ENCODE peak calls at places on chromosomes 3 and 15, in eight cellular contexts. P, F, D, J, Z, R, E and B are unnamed samples.

GRCh38 chr3:159322322-159322939 is 520.6 kb downstream of the MFSD1 start:
- DNase-seq in P (peak; percentile 46), F (no peak), D (peak; percentile 62), J (no peak), Z (peak; percentile 38), R (no peak), E (peak; percentile 62), B (peak; percentile 20)

GRCh38 chr3:196440041-196440537 is 7.9 kb upstream of the UBXN7 start:
- DNase-seq in P (peak; percentile 89), F (no peak), D (no peak), J (no peak), Z (peak; percentile 36), R (no peak), E (peak; percentile 62), B (peak; percentile 87)

GRCh38 chr15:66772604-66772966 is 70.5 kb downstream of the SMAD6 start:
- DNase-seq in P (no peak), F (no peak), D (no peak), J (no peak), Z (no peak), R (no peak), E (no peak), B (no peak)

GRCh38 chr3:187998611-187999010 is 155.3 kb upstream of the LPP start:
- DNase-seq in P (no peak), F (no peak), D (no peak), J (no peak), Z (no peak), R (no peak), E (no peak), B (no peak)

GRCh38 chr3:179071161-179071568 is 444 bp downstream of the ZMAT3 start:
- DNase-seq in P (no peak), F (no peak), D (peak; percentile 62), J (peak; percentile 31), Z (no peak), R (peak; percentile 60), E (no peak), B (peak; percentile 67)

GRCh38 chr3:129439381-129439816 is 349 bp downstream of the MBD4 start:
- DNase-seq in P (peak; percentile 34), F (no peak), D (peak; percentile 19), J (peak; percentile 25), Z (peak; percentile 36), R (no peak), E (peak; percentile 39), B (no peak)

GRCh38 chr3:72746412-72747411 is 101.5 kb downstream of the SHQ1 start:
- DNase-seq in P (peak; percentile 60), F (no peak), D (no peak), J (no peak), Z (no peak), R (no peak), E (no peak), B (peak; percentile 60)

GRCh38 chr3:46566040-46566631 is at the start of gene LRRC2:
- DNase-seq in P (peak; percentile 72), F (no peak), D (peak; percentile 57), J (no peak), Z (peak; percentile 78), R (no peak), E (peak; percentile 86), B (peak; percentile 76)

GRCh38 chr3:165078293-165078692 is at the start of gene SI:
- DNase-seq in P (no peak), F (no peak), D (no peak), J (no peak), Z (no peak), R (no peak), E (no peak), B (no peak)

GRCh38 chr3:160486459-160486869 is 36.9 kb upstream of the TRIM59 start:
- DNase-seq in P (peak; percentile 65), F (peak; percentile 2), D (no peak), J (no peak), Z (no peak), R (peak; percentile 29), E (no peak), B (peak; percentile 71)

GRCh38 chr3:90069748-90070147 is 962.3 kb downstream of the EPHA3 start:
- DNase-seq in P (no peak), F (no peak), D (no peak), J (no peak), Z (no peak), R (no peak), E (no peak), B (no peak)

GRCh38 chr15:76235186-76235826 is 76.0 kb downstream of the ETFA start:
- DNase-seq in P (peak; percentile 61), F (no peak), D (peak; percentile 32), J (no peak), Z (no peak), R (peak; percentile 21), E (no peak), B (peak; percentile 53)

GRCh38 chr15:61122624-61123375 is 106.3 kb downstream of the RORA start:
- DNase-seq in P (no peak), F (no peak), D (no peak), J (no peak), Z (no peak), R (no peak), E (no peak), B (no peak)

GRCh38 chr3:32376098-32376497 is 15.6 kb upstream of the CMTM7 start:
- DNase-seq in P (peak; percentile 29), F (peak; percentile 64), D (no peak), J (no peak), Z (no peak), R (no peak), E (no peak), B (peak; percentile 50)

GRCh38 chr15:79332824-79333510 is 22.1 kb downstream of the TMED3 start:
- DNase-seq in P (no peak), F (no peak), D (no peak), J (no peak), Z (no peak), R (no peak), E (no peak), B (no peak)

GRCh38 chr3:159075302-159075701 is 273.4 kb downstream of the MFSD1 start:
- DNase-seq in P (no peak), F (no peak), D (no peak), J (no peak), Z (no peak), R (no peak), E (no peak), B (no peak)

GRCh38 chr3:15055019-15055557 is 10.0 kb downstream of the MRPS25 start:
- DNase-seq in P (peak; percentile 34), F (no peak), D (peak; percentile 33), J (peak; percentile 43), Z (no peak), R (no peak), E (no peak), B (peak; percentile 59)

GRCh38 chr3:185930393-185931107 is 7.3 kb downstream of the TRA2B start:
- DNase-seq in P (peak; percentile 67), F (no peak), D (no peak), J (no peak), Z (no peak), R (no peak), E (no peak), B (peak; percentile 57)

GRCh38 chr3:155227141-155227540 is 66.3 kb downstream of the STRIT1 start:
- DNase-seq in P (no peak), F (no peak), D (no peak), J (no peak), Z (no peak), R (no peak), E (no peak), B (no peak)

GRCh38 chr15:49145651-49146609 is 9.5 kb downstream of the COPS2 start:
- DNase-seq in P (peak; percentile 69), F (no peak), D (peak; percentile 14), J (no peak), Z (no peak), R (peak; percentile 7), E (no peak), B (peak; percentile 73)

GRCh38 chr3:41369838-41370237 is 170.5 kb downstream of the CTNNB1 start:
- DNase-seq in P (peak; percentile 32), F (no peak), D (no peak), J (no peak), Z (no peak), R (peak; percentile 18), E (no peak), B (no peak)

GRCh38 chr15:65192016-65192415 is 6.9 kb upstream of the CLPX start:
- DNase-seq in P (peak; percentile 48), F (no peak), D (no peak), J (no peak), Z (no peak), R (no peak), E (no peak), B (peak; percentile 13)

GRCh38 chr3:127654374-127654773 is 18.4 kb upstream of the ABTB1 start:
- DNase-seq in P (no peak), F (no peak), D (no peak), J (no peak), Z (no peak), R (no peak), E (no peak), B (no peak)

GRCh38 chr3:189947948-189948723 is 172.6 kb downstream of the P3H2 start:
- DNase-seq in P (peak; percentile 48), F (no peak), D (peak; percentile 13), J (no peak), Z (no peak), R (peak; percentile 60), E (no peak), B (peak; percentile 40)

GRCh38 chr3:67386446-67386845 is 268.0 kb downstream of the SUCLG2 start:
- DNase-seq in P (no peak), F (no peak), D (no peak), J (no peak), Z (no peak), R (no peak), E (no peak), B (peak; percentile 11)

GRCh38 chr15:42348083-42348482 is 11.2 kb upstream of the CAPN3 start:
- DNase-seq in P (peak; percentile 90), F (no peak), D (no peak), J (no peak), Z (no peak), R (no peak), E (no peak), B (peak; percentile 83)

GRCh38 chr3:71064976-71065763 is 518.4 kb downstream of the FOXP1 start:
- DNase-seq in P (peak; percentile 57), F (no peak), D (peak; percentile 35), J (peak; percentile 30), Z (peak; percentile 60), R (peak; percentile 48), E (peak; percentile 74), B (peak; percentile 41)